ENCODE peak calls at places on chromosomes 4 and X, in nine cellular contexts. J, V, R, O, G, S, W, P and N are unnamed samples.
A peak's percentile ranks its signal among the peaks of the same experiment; 100 is the strongest.

GRCh38 chr4:3722446-3723231 is 43.5 kb upstream of the ADRA2C start:
- DNase-seq in O (no peak), W (no peak), S (no peak), G (no peak), R (no peak), J (no peak), P (peak; percentile 67), V (no peak), N (no peak)

GRCh38 chrX:24498975-24499374 is 33.9 kb downstream of the PDK3 start:
- DNase-seq in G (no peak), R (no peak), W (no peak), V (no peak), J (no peak), P (no peak), S (no peak), O (no peak), N (no peak)

GRCh38 chr4:55030606-55031005 is 94.8 kb downstream of the KDR start:
- DNase-seq in G (no peak), W (no peak), V (no peak), P (no peak), R (no peak), O (no peak), J (no peak), S (no peak), N (no peak)

GRCh38 chr4:3672465-3672831 is 93.7 kb upstream of the ADRA2C start:
- DNase-seq in W (no peak), P (no peak), G (no peak), V (no peak), S (no peak), J (no peak), R (no peak), O (no peak), N (no peak)

GRCh38 chrX:104098919-104099318 is 13.4 kb upstream of the ZCCHC18 start:
- DNase-seq in P (no peak), W (no peak), S (no peak), O (no peak), R (no peak), J (no peak), V (no peak), G (no peak), N (no peak)

GRCh38 chrX:56787734-56788152 is 58.7 kb downstream of the NBDY start:
- DNase-seq in V (no peak), J (peak; percentile 4), G (no peak), S (no peak), W (peak; percentile 52), R (no peak), O (no peak), P (no peak), N (no peak)

GRCh38 chrX:73767017-73767416 is 204.0 kb downstream of the CHIC1 start:
- DNase-seq in V (no peak), W (no peak), G (no peak), R (no peak), O (no peak), P (no peak), S (no peak), J (no peak), N (no peak)

GRCh38 chr4:176354884-176355283 is 35.1 kb downstream of the SPCS3 start:
- DNase-seq in S (no peak), O (no peak), W (no peak), J (no peak), R (no peak), P (no peak), G (no peak), V (no peak), N (no peak)

GRCh38 chr4:150280975-150281374 is 202.7 kb downstream of the DCLK2 start:
- DNase-seq in O (no peak), S (no peak), J (no peak), V (no peak), R (no peak), P (no peak), G (no peak), W (no peak), N (no peak)

GRCh38 chrX:43551590-43551989 is 104.5 kb upstream of the MAOA start:
- DNase-seq in R (no peak), O (no peak), G (no peak), S (no peak), V (no peak), W (no peak), J (no peak), P (no peak), N (no peak)

GRCh38 chr4:40629401-40630334 is at the start of gene RBM47:
- DNase-seq in G (peak; percentile 67), S (peak; percentile 71), V (peak; percentile 81), O (peak; percentile 65), W (peak; percentile 73), J (peak; percentile 88), R (peak; percentile 89), P (peak; percentile 96), N (no peak)

GRCh38 chrX:22559506-22559905 is 286.8 kb downstream of the CBLL2 start:
- DNase-seq in P (no peak), G (no peak), V (no peak), S (no peak), R (no peak), J (no peak), O (no peak), W (no peak), N (no peak)

GRCh38 chr4:6694177-6694901 is 661 bp downstream of the S100P start:
- DNase-seq in W (no peak), R (no peak), J (no peak), S (no peak), P (peak; percentile 88), V (no peak), G (no peak), O (no peak), N (no peak)

GRCh38 chr4:6693274-6694176 is at the start of gene S100P:
- DNase-seq in R (no peak), V (peak; percentile 63), J (no peak), P (no peak), O (no peak), S (no peak), W (no peak), G (no peak), N (no peak)

GRCh38 chr4:6697096-6697495 is 3.4 kb downstream of the S100P start:
- DNase-seq in R (no peak), V (no peak), W (peak; percentile 26), S (no peak), P (no peak), O (no peak), J (no peak), G (no peak), N (no peak)

GRCh38 chr4:6695660-6696581 is 2.2 kb downstream of the S100P start:
- DNase-seq in P (peak; percentile 87), V (peak; percentile 92), J (peak; percentile 86), W (no peak), R (no peak), S (no peak), G (no peak), O (no peak), N (no peak)

DNA sequence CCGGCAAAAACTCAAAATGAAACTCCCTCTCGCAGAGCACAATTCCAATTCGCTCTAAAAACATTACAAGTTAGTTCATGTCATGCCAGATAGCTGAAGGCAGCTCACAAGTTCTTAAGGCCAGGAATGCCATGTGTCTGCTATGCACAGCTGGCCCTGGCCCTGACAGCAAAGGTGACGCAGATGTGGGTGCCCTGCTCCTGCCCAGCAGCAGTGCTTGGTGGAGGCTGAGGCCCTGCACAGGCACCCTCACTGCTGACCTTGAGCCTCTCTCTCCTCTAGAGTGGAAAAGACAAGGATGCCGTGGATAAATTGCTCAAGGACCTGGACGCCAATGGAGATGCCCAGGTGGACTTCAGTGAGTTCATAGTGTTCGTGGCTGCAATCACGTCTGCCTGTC is 2.9 kb downstream of the S100P start:
- DNase-seq in R (no peak), S (no peak), O (no peak), W (no peak), V (no peak), G (no peak), P (no peak), J (no peak), N (no peak)
- H3K4me1 ChIP-seq in R (no peaks in the 10 kb centered on the region), S (peaks cover 16% of the 10 kb centered on the region), O (peaks cover 25% of the 10 kb centered on the region), W (no peaks in the 10 kb centered on the region), V (peaks cover 40% of the 10 kb centered on the region), G (peaks cover 18% of the 10 kb centered on the region), P (peaks cover 6% of the 10 kb centered on the region), J (no peaks in the 10 kb centered on the region), N (no peaks in the 10 kb centered on the region)

DNA sequence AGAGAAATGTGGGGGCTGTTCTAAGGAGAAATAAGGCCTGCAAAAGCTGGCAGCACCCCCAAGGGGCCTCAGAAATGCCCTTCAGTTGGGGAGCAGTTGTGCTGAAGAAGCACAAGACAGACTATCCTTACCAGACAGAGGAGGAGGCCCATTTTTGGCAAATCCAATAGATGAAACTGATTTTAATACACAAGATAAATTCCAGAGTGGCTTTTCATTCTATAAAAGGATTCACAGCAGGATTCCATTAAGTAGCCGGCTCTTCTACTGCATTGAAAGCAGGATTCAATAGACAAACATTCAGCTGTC is 8.1 kb downstream of the SEPTIN6 start:
- DNase-seq in O (no peak), P (no peak), W (no peak), S (no peak), J (no peak), R (no peak), V (no peak), G (no peak), N (no peak)
- H3K4me1 ChIP-seq in O (peaks cover 24% of the 10 kb centered on the region), P (no peaks in the 10 kb centered on the region), W (peaks cover 40% of the 10 kb centered on the region), S (no peaks in the 10 kb centered on the region), J (no peaks in the 10 kb centered on the region), R (no peaks in the 10 kb centered on the region), V (no peaks in the 10 kb centered on the region), G (peaks cover 4% of the 10 kb centered on the region), N (peaks cover 6% of the 10 kb centered on the region)

GRCh38 chrX:154061801-154062200 is 35.7 kb downstream of the MECP2 start:
- DNase-seq in O (no peak), R (no peak), V (no peak), W (no peak), P (no peak), G (no peak), S (no peak), J (no peak), N (no peak)
- H3K4me1 ChIP-seq in O (peaks cover 82% of the 10 kb centered on the region), R (no peaks in the 10 kb centered on the region), V (peaks cover 3% of the 10 kb centered on the region), W (peaks cover 70% of the 10 kb centered on the region), P (no peaks in the 10 kb centered on the region), G (peaks cover 25% of the 10 kb centered on the region), S (peaks cover 28% of the 10 kb centered on the region), J (no peaks in the 10 kb centered on the region), N (peaks cover 87% of the 10 kb centered on the region)

GRCh38 chrX:17413228-17413627 is 38.2 kb downstream of the NHS start:
- DNase-seq in V (no peak), O (no peak), J (no peak), S (no peak), W (no peak), R (no peak), P (no peak), G (no peak), N (no peak)

GRCh38 chrX:17414057-17414658 is 39.2 kb downstream of the NHS start:
- DNase-seq in S (no peak), P (no peak), V (no peak), W (no peak), R (no peak), G (no peak), J (no peak), O (no peak), N (no peak)

GRCh38 chrX:17412692-17413091 is 37.7 kb downstream of the NHS start:
- DNase-seq in S (no peak), W (no peak), O (no peak), V (no peak), G (no peak), R (no peak), J (no peak), P (no peak), N (no peak)

GRCh38 chrX:17409566-17410290 is 34.7 kb downstream of the NHS start:
- DNase-seq in P (no peak), G (no peak), R (no peak), V (no peak), S (no peak), O (no peak), W (no peak), J (no peak), N (no peak)

GRCh38 chrX:17411189-17411588 is 36.2 kb downstream of the NHS start:
- DNase-seq in P (no peak), G (no peak), J (no peak), V (no peak), W (no peak), O (no peak), R (no peak), S (no peak), N (no peak)
- H3K4me1 ChIP-seq in P (no peaks in the 10 kb centered on the region), G (peaks cover 4% of the 10 kb centered on the region), J (no peaks in the 10 kb centered on the region), V (no peaks in the 10 kb centered on the region), W (peaks cover 6% of the 10 kb centered on the region), O (no peaks in the 10 kb centered on the region), R (no peaks in the 10 kb centered on the region), S (no peaks in the 10 kb centered on the region), N (peaks cover 31% of the 10 kb centered on the region)